ENCODE peak calls at places on chromosomes 16 and 17, in six cellular contexts. One of them, this sample, is unnamed.
A peak's percentile ranks its signal among the peaks of the same experiment; 100 is the strongest.

GRCh38 chr16:85474808-85475207 is 138.3 kb upstream of the GSE1 start:
- DNase-seq in NCI-H345: no peak
- DNase-seq in GM12865: no peak
- DNase-seq in T1000: no peak
- DNase-seq in Caco-2: no peak
- DNase-seq in stimulated activated CD8-positive, alpha-beta memory T cell treated with anti-CD3 and anti-CD28 coated beads, Interleukin-7, amount 100 ng/mL, for 1 hour: no peak
- DNase-seq in this sample: no peak

GRCh38 chr17:79781012-79781665 is 3.2 kb downstream of the CBX2 start:
- DNase-seq in NCI-H345: no peak
- DNase-seq in GM12865: no peak
- DNase-seq in stimulated activated CD8-positive, alpha-beta memory T cell treated with anti-CD3 and anti-CD28 coated beads, Interleukin-7, amount 100 ng/mL, for 1 hour: no peak
- DNase-seq in Caco-2: no peak
- DNase-seq in T1000: no peak
- DNase-seq in this sample: no peak

GRCh38 chr16:88370365-88370764 is 12.4 kb upstream of the ZNF469 start:
- DNase-seq in NCI-H345: no peak
- DNase-seq in T1000: no peak
- DNase-seq in stimulated activated CD8-positive, alpha-beta memory T cell treated with anti-CD3 and anti-CD28 coated beads, Interleukin-7, amount 100 ng/mL, for 1 hour: no peak
- DNase-seq in Caco-2: no peak
- DNase-seq in GM12865: no peak
- DNase-seq in this sample: no peak

GRCh38 chr17:57945999-57946797 is 9.0 kb downstream of the CUEDC1 start:
- DNase-seq in GM12865: peak; percentile 53
- DNase-seq in T1000: no peak
- DNase-seq in NCI-H345: no peak
- DNase-seq in Caco-2: no peak
- DNase-seq in stimulated activated CD8-positive, alpha-beta memory T cell treated with anti-CD3 and anti-CD28 coated beads, Interleukin-7, amount 100 ng/mL, for 1 hour: no peak
- DNase-seq in this sample: no peak

GRCh38 chr17:76005263-76006149 is 4.9 kb downstream of the CDK3 start:
- DNase-seq in T1000: peak; percentile 48
- DNase-seq in Caco-2: peak; percentile 85
- DNase-seq in stimulated activated CD8-positive, alpha-beta memory T cell treated with anti-CD3 and anti-CD28 coated beads, Interleukin-7, amount 100 ng/mL, for 1 hour: peak; percentile 78
- DNase-seq in GM12865: peak; percentile 77
- DNase-seq in NCI-H345: peak; percentile 83
- DNase-seq in this sample: peak; percentile 90

GRCh38 chr17:29891131-29891530 is 38.9 kb downstream of the SSH2 start:
- DNase-seq in stimulated activated CD8-positive, alpha-beta memory T cell treated with anti-CD3 and anti-CD28 coated beads, Interleukin-7, amount 100 ng/mL, for 1 hour: no peak
- DNase-seq in T1000: no peak
- DNase-seq in GM12865: peak; percentile 12
- DNase-seq in Caco-2: no peak
- DNase-seq in NCI-H345: no peak
- DNase-seq in this sample: peak; percentile 14

GRCh38 chr16:89143911-89144675 is 27.5 kb upstream of the CDH15 start:
- DNase-seq in GM12865: no peak
- DNase-seq in NCI-H345: no peak
- DNase-seq in T1000: no peak
- DNase-seq in Caco-2: no peak
- DNase-seq in stimulated activated CD8-positive, alpha-beta memory T cell treated with anti-CD3 and anti-CD28 coated beads, Interleukin-7, amount 100 ng/mL, for 1 hour: no peak
- DNase-seq in this sample: no peak

GRCh38 chr16:64964126-64964540 is 157.7 kb downstream of the CDH11 start:
- DNase-seq in T1000: no peak
- DNase-seq in Caco-2: no peak
- DNase-seq in GM12865: no peak
- DNase-seq in stimulated activated CD8-positive, alpha-beta memory T cell treated with anti-CD3 and anti-CD28 coated beads, Interleukin-7, amount 100 ng/mL, for 1 hour: no peak
- DNase-seq in NCI-H345: no peak
- DNase-seq in this sample: no peak

GRCh38 chr17:39730095-39730921 is at the start of gene MIEN1:
- DNase-seq in NCI-H345: peak; percentile 88
- DNase-seq in Caco-2: peak; percentile 92
- DNase-seq in stimulated activated CD8-positive, alpha-beta memory T cell treated with anti-CD3 and anti-CD28 coated beads, Interleukin-7, amount 100 ng/mL, for 1 hour: peak; percentile 93
- DNase-seq in T1000: peak; percentile 91
- DNase-seq in GM12865: peak; percentile 93
- DNase-seq in this sample: peak; percentile 99

GRCh38 chr17:80026359-80027042 is 9.2 kb downstream of the TBC1D16 start:
- DNase-seq in NCI-H345: peak; percentile 79
- DNase-seq in stimulated activated CD8-positive, alpha-beta memory T cell treated with anti-CD3 and anti-CD28 coated beads, Interleukin-7, amount 100 ng/mL, for 1 hour: no peak
- DNase-seq in Caco-2: no peak
- DNase-seq in GM12865: no peak
- DNase-seq in T1000: no peak
- DNase-seq in this sample: no peak

GRCh38 chr17:27533874-27534815 is 77.9 kb downstream of the KSR1 start:
- DNase-seq in stimulated activated CD8-positive, alpha-beta memory T cell treated with anti-CD3 and anti-CD28 coated beads, Interleukin-7, amount 100 ng/mL, for 1 hour: no peak
- DNase-seq in GM12865: no peak
- DNase-seq in T1000: peak; percentile 64
- DNase-seq in NCI-H345: no peak
- DNase-seq in Caco-2: peak; percentile 78
- DNase-seq in this sample: no peak

GRCh38 chr16:22634913-22635312 is 124.2 kb downstream of the NPIPB5 start:
- DNase-seq in stimulated activated CD8-positive, alpha-beta memory T cell treated with anti-CD3 and anti-CD28 coated beads, Interleukin-7, amount 100 ng/mL, for 1 hour: no peak
- DNase-seq in Caco-2: no peak
- DNase-seq in NCI-H345: no peak
- DNase-seq in GM12865: no peak
- DNase-seq in T1000: no peak
- DNase-seq in this sample: no peak

GRCh38 chr17:35554668-35555067 is 6.0 kb downstream of the SLFN14 start:
- DNase-seq in stimulated activated CD8-positive, alpha-beta memory T cell treated with anti-CD3 and anti-CD28 coated beads, Interleukin-7, amount 100 ng/mL, for 1 hour: no peak
- DNase-seq in Caco-2: no peak
- DNase-seq in NCI-H345: no peak
- DNase-seq in T1000: no peak
- DNase-seq in GM12865: peak; percentile 44
- DNase-seq in this sample: no peak

GRCh38 chr17:17499402-17500145 is 3.4 kb upstream of the RASD1 start:
- DNase-seq in stimulated activated CD8-positive, alpha-beta memory T cell treated with anti-CD3 and anti-CD28 coated beads, Interleukin-7, amount 100 ng/mL, for 1 hour: no peak
- DNase-seq in Caco-2: no peak
- DNase-seq in GM12865: no peak
- DNase-seq in NCI-H345: no peak
- DNase-seq in T1000: no peak
- DNase-seq in this sample: no peak

GRCh38 chr16:52618753-52619497 is 72.0 kb upstream of the TOX3 start:
- DNase-seq in stimulated activated CD8-positive, alpha-beta memory T cell treated with anti-CD3 and anti-CD28 coated beads, Interleukin-7, amount 100 ng/mL, for 1 hour: no peak
- DNase-seq in Caco-2: no peak
- DNase-seq in T1000: no peak
- DNase-seq in GM12865: no peak
- DNase-seq in NCI-H345: no peak
- DNase-seq in this sample: no peak

GRCh38 chr16:16042076-16042475 is 92.7 kb downstream of the ABCC1 start:
- DNase-seq in Caco-2: no peak
- DNase-seq in T1000: no peak
- DNase-seq in GM12865: no peak
- DNase-seq in stimulated activated CD8-positive, alpha-beta memory T cell treated with anti-CD3 and anti-CD28 coated beads, Interleukin-7, amount 100 ng/mL, for 1 hour: no peak
- DNase-seq in NCI-H345: no peak
- DNase-seq in this sample: no peak

GRCh38 chr17:77404812-77405581 is 264.2 kb downstream of the SEC14L1 start:
- DNase-seq in T1000: no peak
- DNase-seq in GM12865: peak; percentile 89
- DNase-seq in Caco-2: no peak
- DNase-seq in stimulated activated CD8-positive, alpha-beta memory T cell treated with anti-CD3 and anti-CD28 coated beads, Interleukin-7, amount 100 ng/mL, for 1 hour: peak; percentile 70
- DNase-seq in NCI-H345: no peak
- DNase-seq in this sample: peak; percentile 93

GRCh38 chr17:56478836-56479447 is 114.6 kb upstream of the NOG start:
- DNase-seq in Caco-2: no peak
- DNase-seq in stimulated activated CD8-positive, alpha-beta memory T cell treated with anti-CD3 and anti-CD28 coated beads, Interleukin-7, amount 100 ng/mL, for 1 hour: no peak
- DNase-seq in GM12865: peak; percentile 55
- DNase-seq in T1000: no peak
- DNase-seq in NCI-H345: no peak
- DNase-seq in this sample: peak; percentile 19

GRCh38 chr17:32876414-32877163 is at the start of gene MYO1D:
- DNase-seq in stimulated activated CD8-positive, alpha-beta memory T cell treated with anti-CD3 and anti-CD28 coated beads, Interleukin-7, amount 100 ng/mL, for 1 hour: peak; percentile 40
- DNase-seq in GM12865: peak; percentile 67
- DNase-seq in NCI-H345: peak; percentile 72
- DNase-seq in T1000: no peak
- DNase-seq in Caco-2: peak; percentile 87
- DNase-seq in this sample: peak; percentile 71

GRCh38 chr16:13935408-13935807 is 15.5 kb downstream of the ERCC4 start:
- DNase-seq in GM12865: no peak
- DNase-seq in stimulated activated CD8-positive, alpha-beta memory T cell treated with anti-CD3 and anti-CD28 coated beads, Interleukin-7, amount 100 ng/mL, for 1 hour: no peak
- DNase-seq in NCI-H345: no peak
- DNase-seq in Caco-2: no peak
- DNase-seq in T1000: no peak
- DNase-seq in this sample: no peak

GRCh38 chr17:51951737-51952136 is 206.8 kb downstream of the CA10 start:
- DNase-seq in Caco-2: no peak
- DNase-seq in GM12865: no peak
- DNase-seq in NCI-H345: no peak
- DNase-seq in T1000: no peak
- DNase-seq in stimulated activated CD8-positive, alpha-beta memory T cell treated with anti-CD3 and anti-CD28 coated beads, Interleukin-7, amount 100 ng/mL, for 1 hour: no peak
- DNase-seq in this sample: no peak

GRCh38 chr17:83050651-83051422 is 28.6 kb upstream of the METRNL start:
- DNase-seq in GM12865: no peak
- DNase-seq in Caco-2: peak; percentile 69
- DNase-seq in T1000: no peak
- DNase-seq in stimulated activated CD8-positive, alpha-beta memory T cell treated with anti-CD3 and anti-CD28 coated beads, Interleukin-7, amount 100 ng/mL, for 1 hour: no peak
- DNase-seq in NCI-H345: peak; percentile 89
- DNase-seq in this sample: no peak

GRCh38 chr16:88983771-88984687 is 7.0 kb upstream of the CBFA2T3 start:
- DNase-seq in stimulated activated CD8-positive, alpha-beta memory T cell treated with anti-CD3 and anti-CD28 coated beads, Interleukin-7, amount 100 ng/mL, for 1 hour: no peak
- DNase-seq in Caco-2: no peak
- DNase-seq in GM12865: peak; percentile 72
- DNase-seq in NCI-H345: no peak
- DNase-seq in T1000: no peak
- DNase-seq in this sample: peak; percentile 84

GRCh38 chr17:61724777-61725176 is 133.8 kb upstream of the NACA2 start:
- DNase-seq in stimulated activated CD8-positive, alpha-beta memory T cell treated with anti-CD3 and anti-CD28 coated beads, Interleukin-7, amount 100 ng/mL, for 1 hour: no peak
- DNase-seq in Caco-2: no peak
- DNase-seq in NCI-H345: no peak
- DNase-seq in T1000: no peak
- DNase-seq in GM12865: no peak
- DNase-seq in this sample: no peak

GRCh38 chr17:82835766-82836512 is 3.9 kb downstream of the ZNF750 start:
- DNase-seq in Caco-2: no peak
- DNase-seq in stimulated activated CD8-positive, alpha-beta memory T cell treated with anti-CD3 and anti-CD28 coated beads, Interleukin-7, amount 100 ng/mL, for 1 hour: no peak
- DNase-seq in NCI-H345: peak; percentile 88
- DNase-seq in GM12865: no peak
- DNase-seq in T1000: no peak
- DNase-seq in this sample: no peak

GRCh38 chr16:23852794-23853562 is 17.2 kb downstream of the PRKCB start:
- DNase-seq in GM12865: peak; percentile 76
- DNase-seq in Caco-2: no peak
- DNase-seq in stimulated activated CD8-positive, alpha-beta memory T cell treated with anti-CD3 and anti-CD28 coated beads, Interleukin-7, amount 100 ng/mL, for 1 hour: no peak
- DNase-seq in T1000: no peak
- DNase-seq in NCI-H345: no peak
- DNase-seq in this sample: no peak

GRCh38 chr17:77098884-77099545 is 41.8 kb upstream of the SEC14L1 start:
- DNase-seq in stimulated activated CD8-positive, alpha-beta memory T cell treated with anti-CD3 and anti-CD28 coated beads, Interleukin-7, amount 100 ng/mL, for 1 hour: no peak
- DNase-seq in GM12865: no peak
- DNase-seq in NCI-H345: no peak
- DNase-seq in T1000: no peak
- DNase-seq in Caco-2: no peak
- DNase-seq in this sample: no peak

GRCh38 chr17:33164556-33164881 is 128.6 kb downstream of the ASIC2 start:
- DNase-seq in NCI-H345: no peak
- DNase-seq in GM12865: no peak
- DNase-seq in stimulated activated CD8-positive, alpha-beta memory T cell treated with anti-CD3 and anti-CD28 coated beads, Interleukin-7, amount 100 ng/mL, for 1 hour: no peak
- DNase-seq in T1000: no peak
- DNase-seq in Caco-2: no peak
- DNase-seq in this sample: no peak

GRCh38 chr16:66135376-66135775 is 231.1 kb upstream of the CDH5 start:
- DNase-seq in Caco-2: no peak
- DNase-seq in T1000: no peak
- DNase-seq in NCI-H345: no peak
- DNase-seq in stimulated activated CD8-positive, alpha-beta memory T cell treated with anti-CD3 and anti-CD28 coated beads, Interleukin-7, amount 100 ng/mL, for 1 hour: no peak
- DNase-seq in GM12865: no peak
- DNase-seq in this sample: no peak

GRCh38 chr16:83187404-83187803 is 560.6 kb downstream of the CDH13 start:
- DNase-seq in Caco-2: no peak
- DNase-seq in T1000: peak; percentile 52
- DNase-seq in GM12865: peak; percentile 31
- DNase-seq in stimulated activated CD8-positive, alpha-beta memory T cell treated with anti-CD3 and anti-CD28 coated beads, Interleukin-7, amount 100 ng/mL, for 1 hour: no peak
- DNase-seq in NCI-H345: no peak
- DNase-seq in this sample: peak; percentile 8

GRCh38 chr16:89700649-89701424 is 668 bp downstream of the SPATA2L start:
- DNase-seq in Caco-2: peak; percentile 73
- DNase-seq in T1000: no peak
- DNase-seq in GM12865: peak; percentile 70
- DNase-seq in NCI-H345: peak; percentile 45
- DNase-seq in stimulated activated CD8-positive, alpha-beta memory T cell treated with anti-CD3 and anti-CD28 coated beads, Interleukin-7, amount 100 ng/mL, for 1 hour: peak; percentile 13
- DNase-seq in this sample: peak; percentile 74

GRCh38 chr17:50203086-50203485 is 1.7 kb upstream of the COL1A1 start:
- DNase-seq in stimulated activated CD8-positive, alpha-beta memory T cell treated with anti-CD3 and anti-CD28 coated beads, Interleukin-7, amount 100 ng/mL, for 1 hour: no peak
- DNase-seq in T1000: no peak
- DNase-seq in GM12865: no peak
- DNase-seq in NCI-H345: no peak
- DNase-seq in Caco-2: no peak
- DNase-seq in this sample: no peak

GRCh38 chr16:86748643-86749042 is 170.3 kb downstream of the FOXL1 start:
- DNase-seq in T1000: no peak
- DNase-seq in stimulated activated CD8-positive, alpha-beta memory T cell treated with anti-CD3 and anti-CD28 coated beads, Interleukin-7, amount 100 ng/mL, for 1 hour: no peak
- DNase-seq in GM12865: no peak
- DNase-seq in NCI-H345: no peak
- DNase-seq in Caco-2: no peak
- DNase-seq in this sample: no peak

GRCh38 chr16:85586360-85587145 is 26.6 kb upstream of the GSE1 start:
- DNase-seq in GM12865: no peak
- DNase-seq in NCI-H345: no peak
- DNase-seq in T1000: no peak
- DNase-seq in Caco-2: no peak
- DNase-seq in stimulated activated CD8-positive, alpha-beta memory T cell treated with anti-CD3 and anti-CD28 coated beads, Interleukin-7, amount 100 ng/mL, for 1 hour: no peak
- DNase-seq in this sample: no peak

GRCh38 chr17:42895185-42895555 is 5.4 kb upstream of the G6PC1 start:
- DNase-seq in stimulated activated CD8-positive, alpha-beta memory T cell treated with anti-CD3 and anti-CD28 coated beads, Interleukin-7, amount 100 ng/mL, for 1 hour: no peak
- DNase-seq in NCI-H345: no peak
- DNase-seq in GM12865: no peak
- DNase-seq in Caco-2: no peak
- DNase-seq in T1000: peak; percentile 56
- DNase-seq in this sample: no peak

GRCh38 chr17:28948873-28949184 is 2.5 kb downstream of the PHF12 start:
- DNase-seq in GM12865: no peak
- DNase-seq in T1000: no peak
- DNase-seq in stimulated activated CD8-positive, alpha-beta memory T cell treated with anti-CD3 and anti-CD28 coated beads, Interleukin-7, amount 100 ng/mL, for 1 hour: no peak
- DNase-seq in NCI-H345: peak; percentile 46
- DNase-seq in Caco-2: no peak
- DNase-seq in this sample: no peak

This sample was measured in GM13977.